ENCODE peak calls at places on chromosomes 16 and 17, in five cellular contexts. N is stimulated activated CD4-positive, alpha-beta T cell treated with anti-CD3 and anti-CD28 coated beads, Interleukin-4, amount 100 ng/mL, for 24 hours; Q is HS-27A; F is activated T-helper 1 cell treated with Interleukin-2 at 50 U/mL for 16 hours; L is stromal cell of bone marrow. U is an unnamed sample.

GRCh38 chr17:80375186-80375585 is 39.8 kb upstream of the ENDOV start:
- DNase-seq in F (no peak), Q (no peak), L (no peak), N (no peak), U (no peak)

GRCh38 chr17:31674305-31674704 is 184.7 kb downstream of the COPRS start:
- DNase-seq in Q (peak), N (no peak), F (no peak), L (peak), U (peak)

GRCh38 chr16:88920618-88921602 is 54.5 kb upstream of the PABPN1L start:
- DNase-seq in L (peak), Q (no peak), N (no peak), F (no peak), U (peak)

GRCh38 chr16:75087040-75087979 is 29.3 kb downstream of the LDHD start:
- DNase-seq in Q (no peak), N (no peak), F (no peak), L (no peak), U (peak)

GRCh38 chr16:48165961-48166578 is 10.3 kb upstream of the ABCC12 start:
- DNase-seq in L (no peak), F (no peak), Q (no peak), N (no peak), U (peak)

GRCh38 chr17:5587431-5588032 is 3.2 kb upstream of the NLRP1 start:
- DNase-seq in F (peak), N (peak), Q (peak), L (peak), U (peak)

GRCh38 chr16:2458887-2459646 is 842 bp upstream of the TEDC2 start:
- DNase-seq in Q (no peak), L (no peak), N (no peak), F (no peak), U (no peak)

GRCh38 chr16:48637039-48637438 is 27.1 kb upstream of the N4BP1 start:
- DNase-seq in N (no peak), L (no peak), Q (no peak), F (no peak), U (no peak)

GRCh38 chr16:6643083-6643686 is 689.5 kb upstream of the RBFOX1 start:
- DNase-seq in Q (peak), F (no peak), N (peak), L (peak), U (peak)

GRCh38 chr16:30416624-30417298 is 9.4 kb downstream of the ZNF771 start:
- DNase-seq in N (no peak), F (no peak), L (no peak), Q (no peak), U (no peak)

GRCh38 chr17:29376667-29377268 is 13.4 kb upstream of the TAOK1 start:
- DNase-seq in N (no peak), F (no peak), Q (no peak), L (peak), U (peak)

GRCh38 chr16:28311913-28312312 is 19.6 kb downstream of the SBK1 start:
- DNase-seq in L (no peak), Q (no peak), F (no peak), N (peak), U (no peak)

GRCh38 chr17:78951967-78952551 is 26.9 kb upstream of the TIMP2 start:
- DNase-seq in F (no peak), N (no peak), Q (no peak), L (no peak), U (peak)

GRCh38 chr16:69382421-69382820 is 3.4 kb downstream of the TERF2 start:
- DNase-seq in F (no peak), Q (no peak), L (no peak), N (no peak), U (no peak)

GRCh38 chr17:55345132-55345531 is 76.5 kb downstream of the MMD start:
- DNase-seq in L (no peak), F (no peak), N (no peak), Q (no peak), U (no peak)

U was measured in SJCRH30.